ENCODE peak calls at places on chromosomes 5 and 9, in four cellular contexts. H is Caco-2, Y is osteocyte, M is tibial artery. V is an unnamed sample.

GRCh38 chr5:56414056-56414455 is 180.9 kb upstream of the ANKRD55 start:
- DNase-seq in H (no peak), M (no peak), Y (no peak), V (no peak)

GRCh38 chr5:111231053-111231586 is 6.9 kb downstream of the CAMK4 start:
- DNase-seq in M (no peak), H (no peak), Y (no peak), V (no peak)

GRCh38 chr9:83234541-83234940 is 171.6 kb upstream of the RASEF start:
- DNase-seq in M (no peak), Y (no peak), H (no peak), V (no peak)

GRCh38 chr9:86946712-86947145 is 577 bp downstream of the GAS1 start:
- DNase-seq in H (no peak), M (peak; percentile 65), Y (no peak), V (peak; percentile 68)

GRCh38 chr9:92686954-92687353 is 17.0 kb upstream of the IPPK start:
- DNase-seq in M (no peak), H (no peak), Y (peak; percentile 46), V (peak; percentile 16)

GRCh38 chr5:96962540-96962991 is 26.7 kb downstream of the LNPEP start:
- DNase-seq in M (no peak), Y (no peak), H (no peak), V (no peak)

GRCh38 chr9:115117999-115118470 is at the start of gene TNC:
- DNase-seq in Y (peak; percentile 85), H (peak; percentile 38), M (peak; percentile 64), V (peak; percentile 58)

GRCh38 chr5:94776167-94776566 is 157.7 kb downstream of the SLF1 start:
- DNase-seq in Y (no peak), H (no peak), M (no peak), V (no peak)

GRCh38 chr5:153783278-153783677 is 255.4 kb downstream of the FAM114A2 start:
- DNase-seq in H (no peak), M (no peak), Y (no peak), V (no peak)
- TF ChIP-seq CTCF in H (no peak), M (no peak), Y (no peak), V (no peak)

DNA sequence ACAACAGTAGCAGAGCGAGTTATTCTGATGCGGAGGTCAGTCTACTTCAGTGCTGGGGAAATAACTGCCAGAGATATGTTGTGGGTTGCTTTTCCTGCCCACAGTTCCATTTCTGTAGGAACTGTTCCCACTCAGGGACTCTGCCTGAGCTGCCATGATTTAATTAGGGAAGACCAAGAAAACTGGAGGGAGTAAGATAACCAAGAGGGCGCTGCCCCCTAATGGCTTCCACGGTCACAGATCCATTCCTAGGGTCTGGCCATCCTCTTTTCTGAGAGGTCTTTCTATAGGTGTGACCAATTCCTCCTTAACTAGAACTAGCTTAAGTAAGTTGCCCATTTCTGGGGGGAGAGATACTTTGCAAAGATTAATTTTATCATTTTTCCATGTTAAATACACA is 125.9 kb downstream of the APBA1 start:
- DNase-seq in Y (no peak), H (no peak), M (no peak), V (no peak)
- TF ChIP-seq CTCF in Y (peak; percentile 45), H (no peak), M (no peak), V (peak; percentile 35)

GRCh38 chr5:16776611-16777251 is 159.4 kb downstream of the MYO10 start:
- DNase-seq in H (no peak), M (no peak), Y (no peak), V (peak; percentile 30)
- TF ChIP-seq CTCF in H (peak; percentile 26), M (no peak), Y (peak; percentile 19), V (peak; percentile 28)

GRCh38 chr5:1207555-1207954 is 6.2 kb downstream of the SLC6A19 start:
- DNase-seq in M (no peak), H (no peak), Y (no peak), V (no peak)

GRCh38 chr5:1209552-1209852 is 8.1 kb downstream of the SLC6A19 start:
- DNase-seq in Y (no peak), M (no peak), H (no peak), V (no peak)

GRCh38 chr5:1208221-1208742 is 6.9 kb downstream of the SLC6A19 start:
- DNase-seq in Y (no peak), H (no peak), M (no peak), V (no peak)

GRCh38 chr5:1209896-1210776 is 8.7 kb downstream of the SLC6A19 start:
- DNase-seq in H (no peak), M (no peak), Y (no peak), V (no peak)

GRCh38 chr5:1208743-1209551 is 7.6 kb downstream of the SLC6A19 start:
- DNase-seq in H (no peak), M (no peak), Y (no peak), V (peak; percentile 28)
- TF ChIP-seq CTCF in H (peak; percentile 59), M (no peak), Y (peak; percentile 52), V (peak; percentile 59)

GRCh38 chr9:78031826-78032598 is 401 bp upstream of the GNAQ start:
- DNase-seq in H (peak; percentile 83), M (peak; percentile 95), Y (peak; percentile 96), V (peak; percentile 97)
- TF ChIP-seq CTCF in H (no peak), M (no peak), Y (no peak), V (no peak)

GRCh38 chr5:135448796-135449507 is 1.8 kb upstream of the DCANP1 start:
- DNase-seq in M (no peak), Y (no peak), H (no peak), V (no peak)
- TF ChIP-seq CTCF in M (no peak), Y (no peak), H (no peak), V (no peak)

GRCh38 chr5:143258559-143259253 is 144.8 kb downstream of the NR3C1 start:
- DNase-seq in Y (no peak), M (no peak), H (no peak), V (no peak)
- TF ChIP-seq CTCF in Y (no peak), M (no peak), H (no peak), V (no peak)

GRCh38 chr5:139262414-139263139 is 31.0 kb upstream of the MATR3 start:
- DNase-seq in M (peak; percentile 86), H (peak; percentile 90), Y (peak; percentile 94), V (peak; percentile 95)
- TF ChIP-seq CTCF in M (peak; percentile 95), H (peak; percentile 93), Y (peak; percentile 95), V (peak; percentile 99)

GRCh38 chr5:10140195-10140973 is 109.3 kb downstream of the ATPSCKMT start:
- DNase-seq in M (no peak), H (peak; percentile 52), Y (no peak), V (peak; percentile 10)
- TF ChIP-seq CTCF in M (no peak), H (peak; percentile 41), Y (peak; percentile 26), V (peak; percentile 31)

GRCh38 chr5:140800816-140801493 is at the start of gene PCDHA3:
- DNase-seq in Y (no peak), H (no peak), M (no peak), V (peak; percentile 6)

GRCh38 chr5:140794594-140795258 is at the start of gene PCDHA2:
- DNase-seq in Y (no peak), M (no peak), H (no peak), V (no peak)

GRCh38 chr5:140791111-140791510 is 3.5 kb upstream of the PCDHA2 start:
- DNase-seq in M (no peak), Y (no peak), H (no peak), V (no peak)

GRCh38 chr5:140796718-140797095 is 2.1 kb downstream of the PCDHA2 start:
- DNase-seq in H (no peak), M (no peak), Y (no peak), V (no peak)

DNA sequence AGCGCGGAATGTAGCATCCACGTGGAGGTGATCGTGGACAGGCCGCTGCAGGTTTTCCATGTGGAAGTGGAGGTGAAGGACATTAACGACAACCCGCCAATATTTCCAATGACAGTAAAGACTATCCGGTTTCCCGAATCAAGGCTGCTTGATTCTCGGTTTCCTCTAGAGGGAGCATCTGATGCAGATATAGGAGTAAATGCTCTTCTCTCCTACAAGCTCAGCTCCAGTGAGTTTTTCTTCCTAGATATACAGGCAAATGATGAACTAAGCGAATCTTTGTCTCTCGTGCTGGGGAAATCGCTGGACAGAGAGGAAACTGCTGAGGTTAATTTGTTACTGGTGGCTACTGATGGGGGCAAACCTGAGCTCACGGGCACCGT is 598 bp downstream of the PCDHA2 start:
- DNase-seq in M (no peak), H (no peak), Y (no peak), V (peak; percentile 1)
- TF ChIP-seq CTCF in M (no peak), H (no peak), Y (peak; percentile 31), V (peak; percentile 15)

V was measured in choroid plexus epithelial cell.